ENCODE peak calls at places on chromosomes 2 and 18, in five cellular contexts. U is osteoblast, H is endothelial cell of umbilical vein, P is aorta, F is testis. O is an unnamed sample.

GRCh38 chr2:238948765-238949641 is 101.1 kb downstream of the TWIST2 start:
- DNase-seq in P (no peak), H (no peak), F (peak; percentile 7), U (peak; percentile 84), O (no peak)

GRCh38 chr2:146623771-146624170 is 1221.1 kb upstream of the ACVR2A start:
- DNase-seq in P (no peak), U (no peak), F (no peak), H (no peak), O (no peak)

GRCh38 chr2:239168575-239168974 is 232.2 kb downstream of the HDAC4 start:
- DNase-seq in F (no peak), H (no peak), U (peak; percentile 21), P (peak; percentile 24), O (peak; percentile 18)

GRCh38 chr2:23520256-23520655 is 135.3 kb downstream of the KLHL29 start:
- DNase-seq in H (no peak), P (peak; percentile 10), F (peak; percentile 43), U (no peak), O (no peak)

GRCh38 chr2:157364257-157364974 is 38.8 kb upstream of the ERMN start:
- DNase-seq in H (no peak), F (no peak), P (no peak), U (peak; percentile 22), O (no peak)

GRCh38 chr2:190649798-190650390 is 1.0 kb downstream of the NAB1 start:
- DNase-seq in U (peak; percentile 92), F (peak; percentile 35), H (peak; percentile 60), P (no peak), O (no peak)

GRCh38 chr2:232365621-232366321 is 12.8 kb upstream of the ALPP start:
- DNase-seq in F (no peak), H (no peak), P (no peak), U (peak; percentile 95), O (peak; percentile 58)

GRCh38 chr18:26457611-26458350 is 90.6 kb downstream of the KCTD1 start:
- DNase-seq in U (no peak), H (no peak), P (no peak), F (no peak), O (no peak)

GRCh38 chr2:55581435-55581834 is 36.0 kb downstream of the PPP4R3B start:
- DNase-seq in U (no peak), P (no peak), F (no peak), H (no peak), O (no peak)

GRCh38 chr2:239143858-239144712 is 256.7 kb downstream of the HDAC4 start:
- DNase-seq in F (peak; percentile 55), U (peak; percentile 94), P (no peak), H (peak; percentile 37), O (peak; percentile 37)

GRCh38 chr2:234329202-234329930 is 167.5 kb downstream of the ARL4C start:
- DNase-seq in H (no peak), U (no peak), F (no peak), P (no peak), O (no peak)

GRCh38 chr18:55018602-55019001 is 59.3 kb upstream of the CCDC68 start:
- DNase-seq in H (peak; percentile 38), U (peak; percentile 67), F (no peak), P (no peak), O (no peak)

GRCh38 chr2:185050804-185051203 is 452.5 kb downstream of the ZNF804A start:
- DNase-seq in U (no peak), H (no peak), F (no peak), P (no peak), O (no peak)

GRCh38 chr2:80073134-80073561 is 231.4 kb downstream of the LRRTM1 start:
- DNase-seq in F (peak; percentile 49), U (peak; percentile 46), P (no peak), H (peak; percentile 16), O (peak; percentile 62)

GRCh38 chr2:68279691-68280090 is 27.4 kb upstream of the PPP3R1 start:
- DNase-seq in H (no peak), F (no peak), U (no peak), P (no peak), O (no peak)

GRCh38 chr2:68272246-68272987 is 20.1 kb upstream of the PPP3R1 start:
- DNase-seq in U (no peak), F (no peak), P (no peak), H (no peak), O (no peak)

GRCh38 chr2:68278169-68278568 is 25.8 kb upstream of the PPP3R1 start:
- DNase-seq in P (no peak), H (no peak), F (no peak), U (no peak), O (no peak)

DNA sequence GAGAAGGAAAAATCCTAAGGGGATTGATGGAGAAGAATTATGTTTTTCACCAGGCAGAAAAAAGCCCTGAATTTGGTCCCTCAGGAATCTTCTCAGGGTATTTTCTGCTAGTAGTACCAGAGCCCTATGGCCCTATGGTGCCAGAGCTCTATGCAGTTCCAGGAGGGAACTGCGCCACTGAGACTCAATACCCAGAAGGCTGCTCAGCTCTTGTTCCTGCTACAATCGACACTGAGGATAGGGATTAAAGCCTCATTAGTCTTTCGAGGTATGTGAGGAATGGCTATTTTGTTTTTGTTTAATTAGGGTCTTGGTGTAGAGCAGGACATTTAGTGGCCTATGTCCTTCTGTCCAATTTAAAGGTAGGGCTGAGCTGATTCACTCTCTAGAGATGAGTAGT is 21.7 kb upstream of the PPP3R1 start:
- DNase-seq in F (no peak), H (no peak), P (no peak), U (no peak), O (no peak)
- H3K4me1 ChIP-seq in F (no peaks in the 10 kb centered on the region), H (no peaks in the 10 kb centered on the region), P (no peaks in the 10 kb centered on the region), U (peaks cover 7% of the 10 kb centered on the region), O (no peaks in the 10 kb centered on the region)

DNA sequence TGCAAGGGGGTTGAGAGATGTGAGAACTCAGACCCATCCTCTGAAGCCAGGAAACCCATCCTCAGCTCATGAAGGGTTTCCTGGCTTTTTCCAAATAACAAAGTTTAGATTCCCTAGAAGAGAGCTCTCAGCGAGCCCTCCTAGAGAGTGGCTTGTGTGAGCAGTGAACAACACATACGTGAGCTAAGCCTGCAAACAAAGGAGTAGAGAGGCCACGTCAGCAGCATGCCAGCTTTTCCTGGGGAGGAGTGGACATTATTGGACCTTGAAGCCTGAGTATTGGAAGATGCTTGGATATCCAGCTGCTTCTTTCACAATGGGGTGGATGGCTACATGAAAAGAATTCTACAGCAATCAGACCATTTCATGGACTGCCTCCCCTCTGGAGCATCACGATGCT is 21.1 kb downstream of the KIF5C start:
- DNase-seq in H (no peak), U (no peak), F (no peak), P (no peak), O (no peak)
- H3K4me3 ChIP-seq in H (no peak overlapping the region), U (no peak overlapping the region), F (no peak overlapping the region), P (no peak overlapping the region), O (no peak overlapping the region)

GRCh38 chr2:158463496-158464095 is 6.8 kb downstream of the PKP4 start:
- DNase-seq in H (no peak), P (no peak), U (no peak), F (no peak), O (no peak)
- H3K4me1 ChIP-seq in H (peaks cover 29% of the 10 kb centered on the region), P (no peaks in the 10 kb centered on the region), U (peaks cover 14% of the 10 kb centered on the region), F (peaks cover 7% of the 10 kb centered on the region), O (peaks cover under 1% of the 10 kb centered on the region)

DNA sequence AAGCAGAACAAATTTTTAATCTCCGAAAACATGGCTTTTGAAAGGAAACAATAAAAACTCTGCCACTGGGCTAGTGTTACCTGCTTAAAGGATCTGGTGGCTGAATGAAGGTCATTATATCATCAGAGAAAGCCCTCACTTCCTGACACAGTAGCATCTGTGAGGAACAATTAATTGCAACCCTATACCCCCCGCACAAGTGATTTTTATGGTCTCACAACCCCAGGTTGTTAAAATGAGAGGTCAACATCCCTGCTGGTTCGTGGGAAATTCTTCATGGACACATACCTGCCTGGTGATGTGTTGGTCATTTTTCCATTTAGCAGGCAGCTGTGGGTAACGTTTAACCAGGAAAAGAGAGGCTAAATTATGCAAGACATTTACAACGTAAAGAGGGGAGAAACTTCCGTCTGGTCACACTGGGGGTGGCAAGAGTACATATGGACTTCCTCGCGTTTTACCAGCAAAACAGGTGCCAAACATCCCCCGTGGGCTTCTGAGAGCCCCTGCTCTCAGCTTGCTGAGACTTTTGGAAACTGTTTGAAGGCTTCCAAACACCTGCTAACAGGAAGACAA is 29.2 kb downstream of the NIFK start:
- DNase-seq in P (no peak), U (no peak), F (no peak), H (no peak), O (no peak)
- H3K4me3 ChIP-seq in P (no peak overlapping the region), U (no peak overlapping the region), F (no peak overlapping the region), H (no peak overlapping the region), O (no peak overlapping the region)

GRCh38 chr2:159609933-159610523 is 6.3 kb downstream of the BAZ2B start:
- DNase-seq in H (no peak), F (no peak), P (no peak), U (no peak), O (no peak)

GRCh38 chr2:159606287-159606686 is 10.1 kb downstream of the BAZ2B start:
- DNase-seq in F (no peak), H (no peak), P (no peak), U (no peak), O (no peak)

GRCh38 chr2:159605441-159606178 is 10.7 kb downstream of the BAZ2B start:
- DNase-seq in F (no peak), P (no peak), H (peak; percentile 89), U (no peak), O (no peak)

GRCh38 chr2:159608108-159608507 is 8.2 kb downstream of the BAZ2B start:
- DNase-seq in U (no peak), F (no peak), P (no peak), H (no peak), O (no peak)

DNA sequence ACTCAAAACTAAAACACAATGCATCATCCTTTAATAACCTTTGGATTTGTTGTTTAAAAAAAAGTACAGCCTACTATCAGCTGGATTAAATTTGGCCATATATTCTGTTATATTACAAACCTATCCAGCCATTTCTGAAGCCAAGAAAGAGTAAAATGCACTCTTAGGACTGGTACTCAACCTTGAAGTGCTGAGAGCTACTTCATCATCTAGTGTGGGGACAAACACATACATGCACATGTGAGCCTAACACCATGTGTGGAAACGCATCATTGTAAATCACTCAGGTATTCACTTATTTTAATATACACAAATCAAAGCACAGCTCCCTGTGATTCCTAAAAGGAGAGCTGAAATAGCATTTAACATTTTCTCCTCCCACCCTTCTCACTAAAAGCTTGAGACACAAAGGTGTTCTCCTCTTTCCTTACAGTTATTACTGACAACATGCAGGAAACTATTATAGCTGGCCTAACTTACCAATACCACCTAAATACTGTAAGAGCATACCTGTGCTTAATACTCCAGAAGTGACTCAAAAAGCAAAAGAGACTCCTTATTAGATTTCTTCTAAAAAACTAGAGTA is 7.5 kb downstream of the BAZ2B start:
- DNase-seq in U (no peak), P (no peak), H (no peak), F (no peak), O (no peak)
- H3K4me1 ChIP-seq in U (peaks cover 7% of the 10 kb centered on the region), P (peaks cover 8% of the 10 kb centered on the region), H (peaks cover 31% of the 10 kb centered on the region), F (peaks cover 21% of the 10 kb centered on the region), O (peaks cover 22% of the 10 kb centered on the region)

DNA sequence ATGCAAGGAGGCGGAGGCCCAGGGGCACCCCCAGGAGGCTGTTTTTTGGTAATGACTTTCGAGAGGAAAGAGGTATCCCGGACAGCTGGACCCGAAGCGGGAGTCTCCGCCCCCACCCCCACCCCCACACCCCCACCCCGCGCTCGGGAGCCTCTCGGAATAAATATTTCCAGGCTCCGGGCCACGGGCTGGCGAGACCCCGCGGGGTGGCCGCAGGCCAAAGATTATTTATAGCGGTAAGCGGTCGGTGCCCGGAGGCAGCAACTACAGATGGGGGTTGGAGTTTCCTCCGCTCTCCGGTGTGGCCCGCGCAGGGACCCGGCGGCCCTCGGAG is 3.3 kb downstream of the CYP26B1 start:
- DNase-seq in F (no peak), P (no peak), H (no peak), U (no peak), O (no peak)
- H3K4me3 ChIP-seq in F (peak overlapping the region; percentile 62), P (peak overlapping the region; percentile 50), H (no peak overlapping the region), U (no peak overlapping the region), O (no peak overlapping the region)